ENCODE peak calls at places on chromosome 11, in nine cellular contexts. S is fibroblast of lung, P is hepatocyte, B is upper lobe of left lung, F is stomach, G is transverse colon, W is Panc1, Q is coronary artery, H is ovary. D is an unnamed sample.

GRCh38 chr11:72786305-72787261 is 7.3 kb downstream of the STARD10 start:
- DNase-seq in P (peak; percentile 88), Q (no peak), F (peak; percentile 89), H (no peak), W (no peak), G (peak; percentile 81), S (no peak), B (no peak), D (no peak)

GRCh38 chr11:78063440-78064181 is at the start of gene THRSP:
- DNase-seq in F (no peak), W (no peak), G (no peak), H (no peak), Q (no peak), P (no peak), B (peak; percentile 51), S (no peak), D (no peak)

GRCh38 chr11:95149659-95150294 is 60.1 kb downstream of the ENDOD1 start:
- DNase-seq in B (peak; percentile 68), P (peak; percentile 58), H (no peak), G (peak; percentile 57), S (no peak), W (no peak), F (peak; percentile 62), Q (no peak), D (no peak)

GRCh38 chr11:131278472-131278871 is 91.9 kb upstream of the NTM start:
- DNase-seq in W (no peak), Q (no peak), G (no peak), B (no peak), H (no peak), F (no peak), S (no peak), P (no peak), D (no peak)

GRCh38 chr11:67610302-67610868 is 3.6 kb downstream of the NDUFV1 start:
- DNase-seq in S (no peak), G (no peak), B (peak; percentile 59), W (no peak), H (no peak), Q (no peak), F (no peak), P (no peak), D (no peak)

GRCh38 chr11:6635082-6635932 is 16.1 kb upstream of the TPP1 start:
- DNase-seq in P (peak; percentile 51), G (peak; percentile 49), H (peak; percentile 55), B (no peak), F (no peak), S (peak; percentile 82), W (no peak), Q (no peak), D (no peak)

GRCh38 chr11:2202071-2202899 is 30.7 kb upstream of the TH start:
- DNase-seq in B (peak; percentile 89), G (peak; percentile 84), P (peak; percentile 72), S (no peak), W (no peak), H (no peak), Q (no peak), F (peak; percentile 88), D (no peak)

GRCh38 chr11:66593303-66593635 is 284 bp downstream of the CCS start:
- DNase-seq in B (no peak), G (peak; percentile 12), S (no peak), Q (no peak), H (peak; percentile 28), F (no peak), W (no peak), P (no peak), D (no peak)

GRCh38 chr11:113574586-113574985 is 99.4 kb upstream of the DRD2 start:
- DNase-seq in G (no peak), B (no peak), H (no peak), S (no peak), Q (no peak), F (no peak), P (no peak), W (no peak), D (no peak)

GRCh38 chr11:69471329-69472052 is 10.0 kb upstream of the LINC01488 start:
- DNase-seq in B (peak; percentile 61), S (no peak), P (no peak), W (no peak), Q (no peak), G (no peak), H (no peak), F (no peak), D (peak; percentile 27)

GRCh38 chr11:50170115-50170514 is 137.4 kb downstream of the OR4C45 start:
- DNase-seq in Q (no peak), G (no peak), F (no peak), S (no peak), P (no peak), W (no peak), H (no peak), B (peak; percentile 73), D (no peak)

GRCh38 chr11:83132191-83132590 is 24.7 kb upstream of the PCF11 start:
- DNase-seq in W (no peak), G (no peak), Q (no peak), S (no peak), P (no peak), B (no peak), F (no peak), H (no peak), D (no peak)
- TF ChIP-seq CTCF in W (no peak), G (no peak), Q (no peak), S (no peak), P (no peak), B (no peak), F (no peak), H (no peak), D (no peak)

GRCh38 chr11:47504910-47505309 is 48.0 kb downstream of the CELF1 start:
- DNase-seq in P (no peak), H (no peak), S (no peak), Q (no peak), B (no peak), F (no peak), G (no peak), W (no peak), D (no peak)

GRCh38 chr11:47502767-47503166 is 50.2 kb downstream of the CELF1 start:
- DNase-seq in B (no peak), Q (no peak), P (no peak), H (no peak), S (no peak), G (no peak), F (no peak), W (no peak), D (no peak)

GRCh38 chr11:47501095-47501494 is 51.8 kb downstream of the CELF1 start:
- DNase-seq in W (no peak), Q (no peak), H (no peak), P (no peak), F (no peak), S (no peak), G (no peak), B (no peak), D (no peak)

GRCh38 chr11:47500121-47500520 is 51.2 kb upstream of the RAPSN start:
- DNase-seq in Q (no peak), S (no peak), B (no peak), H (no peak), F (no peak), P (no peak), G (no peak), W (no peak), D (no peak)

GRCh38 chr11:47503227-47503626 is 49.7 kb downstream of the CELF1 start:
- DNase-seq in Q (no peak), P (no peak), S (no peak), B (no peak), W (no peak), F (no peak), G (no peak), H (no peak), D (no peak)
- H3K27ac ChIP-seq in Q (no peak overlapping the region), P (no peak overlapping the region), S (no peak overlapping the region), B (no peak overlapping the region), W (no peak overlapping the region), F (no peak overlapping the region), G (no peak overlapping the region), H (no peak overlapping the region), D (no peak overlapping the region)

DNA sequence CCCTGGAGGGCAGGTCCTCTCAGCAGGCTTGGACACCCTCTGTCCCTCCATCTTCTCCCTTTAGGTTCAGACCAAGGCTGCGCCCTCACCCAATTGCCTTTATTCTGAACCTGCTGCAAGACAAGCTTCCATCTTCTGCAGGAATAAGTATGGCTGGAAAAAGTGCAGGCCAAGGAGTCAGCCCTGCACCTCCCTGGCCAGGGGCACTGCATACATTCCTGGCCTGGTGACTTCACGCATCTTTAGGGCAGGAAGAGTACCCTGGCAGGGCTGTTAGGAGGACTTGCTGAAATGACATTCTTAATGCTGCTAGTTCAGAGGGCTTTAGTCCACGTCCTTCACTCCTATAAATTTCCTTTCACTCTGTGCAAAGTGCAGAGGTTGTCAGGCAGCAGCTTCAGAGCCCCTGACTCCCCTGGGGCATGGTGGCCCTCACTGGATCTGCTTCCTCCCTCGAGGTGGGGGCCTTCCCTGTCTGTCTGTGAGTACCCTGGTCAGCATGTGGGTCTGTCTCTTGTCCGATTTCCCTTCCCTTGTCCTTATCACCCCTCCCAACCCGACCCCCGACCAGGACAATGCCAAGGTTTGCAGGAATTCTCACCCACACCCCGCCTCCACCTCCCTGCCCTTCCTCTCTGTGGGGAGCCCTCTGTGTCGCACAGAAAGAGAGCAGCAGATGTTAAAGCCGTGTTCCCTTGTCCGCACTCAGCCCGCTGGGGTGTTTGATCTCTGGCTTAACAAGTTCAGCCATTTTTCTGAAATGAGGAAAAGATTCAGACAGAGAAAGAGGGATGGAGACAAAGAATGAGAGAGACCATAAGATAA is 124.5 kb upstream of the SYT13 start:
- DNase-seq in W (no peak), P (no peak), G (no peak), Q (peak; percentile 40), F (no peak), B (no peak), H (no peak), S (no peak), D (no peak)
- H3K4me3 ChIP-seq in W (no peak overlapping the region), P (no peak overlapping the region), G (no peak overlapping the region), Q (no peak overlapping the region), F (no peak overlapping the region), B (no peak overlapping the region), H (no peak overlapping the region), S (no peak overlapping the region), D (no peak overlapping the region)

DNA sequence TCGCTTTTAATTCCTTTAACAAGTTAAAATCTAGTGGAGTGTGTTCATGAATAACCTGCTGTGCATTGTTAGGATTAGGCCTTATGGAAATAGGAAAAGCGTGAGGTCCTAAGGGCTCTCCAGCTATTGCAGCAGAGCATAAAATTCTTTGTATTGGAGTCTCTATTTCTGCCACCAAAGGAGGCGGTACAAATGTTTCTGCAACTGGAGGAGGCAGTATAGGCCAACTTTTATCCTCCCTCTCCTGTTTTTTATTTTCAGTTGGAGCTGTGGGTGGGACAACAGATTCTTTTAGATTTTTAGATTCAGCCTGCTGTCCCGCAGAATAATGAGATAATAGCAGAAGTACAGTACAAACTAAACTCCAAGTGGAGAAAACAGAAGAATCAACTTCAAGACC is 26.2 kb downstream of the OR10A6 start:
- DNase-seq in W (no peak), F (no peak), P (no peak), S (peak; percentile 62), G (no peak), Q (no peak), B (no peak), H (no peak), D (peak; percentile 14)
- TF ChIP-seq CTCF in W (peak; percentile 36), F (no peak), P (peak; percentile 13), S (peak; percentile 42), G (no peak), Q (no peak), B (no peak), H (no peak), D (peak; percentile 53)

DNA sequence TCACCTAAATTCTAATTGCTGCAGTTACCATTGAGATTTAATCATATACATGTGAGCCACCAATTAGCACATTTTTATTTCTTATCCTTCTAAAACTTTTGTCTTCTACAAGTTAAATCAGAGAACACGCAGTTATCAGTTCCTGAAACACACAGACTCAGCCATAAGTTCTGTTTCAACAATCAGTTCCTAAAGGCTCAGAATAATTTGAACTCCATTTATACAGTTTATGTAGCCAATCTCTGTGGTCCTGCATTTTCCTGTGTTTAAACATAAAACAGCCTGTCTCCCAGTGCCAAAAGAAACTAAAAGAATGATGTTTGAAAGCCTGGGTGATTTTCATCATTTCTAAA is 2.9 kb downstream of the PLAAT3 start:
- DNase-seq in P (no peak), F (no peak), G (no peak), S (no peak), H (no peak), B (no peak), Q (no peak), W (no peak), D (no peak)
- H3K27ac ChIP-seq in P (peak overlapping the region; percentile 39), F (no peak overlapping the region), G (peak overlapping the region; percentile 11), S (no peak overlapping the region), H (peak overlapping the region; percentile 88), B (peak overlapping the region; percentile 61), Q (peak overlapping the region; percentile 20), W (no peak overlapping the region), D (no peak overlapping the region)